ENCODE peak calls at places on chromosomes 13 and 19, in ten cellular contexts. R is PC-3, L is Karpas-422, K is GM23248, X is hepatocyte, W is GM23338, B is OCI-LY7, S is HCT116, P is PC-9, G is SK-N-SH. N is an unnamed sample.

GRCh38 chr19:6738726-6739389 is 622 bp upstream of the TRIP10 start:
- DNase-seq in R (no peak), L (peak; percentile 47), K (peak; percentile 69), X (peak; percentile 81), W (peak; percentile 67), B (peak; percentile 30), S (no peak), P (no peak), G (no peak), N (peak; percentile 46)

GRCh38 chr19:8518536-8518935 is 4.6 kb upstream of the ZNF414 start:
- DNase-seq in R (no peak), L (no peak), K (no peak), X (no peak), W (no peak), B (no peak), S (no peak), P (no peak), G (no peak), N (no peak)

GRCh38 chr19:17830567-17831418 is 9.5 kb upstream of the INSL3 start:
- DNase-seq in R (peak; percentile 94), L (peak; percentile 76), K (peak; percentile 73), X (peak; percentile 90), W (peak; percentile 95), B (peak; percentile 63), S (peak; percentile 91), P (peak; percentile 88), G (peak; percentile 99), N (no peak)

GRCh38 chr13:51832471-51833152 is 12.4 kb downstream of the TMEM272 start:
- DNase-seq in R (peak; percentile 17), L (peak; percentile 98), K (peak; percentile 58), X (no peak), W (peak; percentile 43), B (peak; percentile 83), S (no peak), P (no peak), G (peak; percentile 39), N (no peak)

GRCh38 chr13:107373551-107373950 is 805.6 kb upstream of the ARGLU1 start:
- DNase-seq in R (peak; percentile 75), L (peak; percentile 41), K (peak; percentile 92), X (peak; percentile 53), W (peak; percentile 69), B (no peak), S (no peak), P (peak; percentile 76), G (no peak), N (no peak)

GRCh38 chr19:17777840-17778620 is 16.9 kb upstream of the B3GNT3 start:
- DNase-seq in R (peak; percentile 94), L (peak; percentile 93), K (peak; percentile 69), X (peak; percentile 67), W (peak; percentile 97), B (peak; percentile 79), S (peak; percentile 90), P (peak; percentile 82), G (peak; percentile 82), N (no peak)

GRCh38 chr19:57002195-57002601 is 117.6 kb upstream of the USP29 start:
- DNase-seq in R (no peak), L (no peak), K (no peak), X (no peak), W (no peak), B (no peak), S (no peak), P (no peak), G (no peak), N (no peak)

GRCh38 chr19:42229263-42229854 is 9.2 kb downstream of the ZNF526 start:
- DNase-seq in R (no peak), L (no peak), K (no peak), X (no peak), W (no peak), B (no peak), S (no peak), P (no peak), G (no peak), N (no peak)

GRCh38 chr13:93951153-93951552 is 528.3 kb downstream of the DCT start:
- DNase-seq in R (peak; percentile 7), L (no peak), K (peak; percentile 46), X (no peak), W (peak; percentile 7), B (no peak), S (no peak), P (no peak), G (no peak), N (no peak)

GRCh38 chr13:51674276-51674675 is 90.0 kb downstream of the WDFY2 start:
- DNase-seq in R (peak; percentile 88), L (no peak), K (no peak), X (peak; percentile 49), W (peak; percentile 65), B (no peak), S (peak; percentile 12), P (peak; percentile 96), G (no peak), N (no peak)

GRCh38 chr13:26469602-26470001 is 87.9 kb upstream of the WASF3 start:
- DNase-seq in R (no peak), L (no peak), K (no peak), X (no peak), W (no peak), B (no peak), S (no peak), P (no peak), G (no peak), N (no peak)

GRCh38 chr13:70842062-70842644 is 733.9 kb upstream of the KLHL1 start:
- DNase-seq in R (peak; percentile 2), L (no peak), K (no peak), X (no peak), W (no peak), B (no peak), S (no peak), P (no peak), G (no peak), N (no peak)

GRCh38 chr13:43664700-43665191 is 122.0 kb downstream of the ENOX1 start:
- DNase-seq in R (peak; percentile 69), L (no peak), K (peak; percentile 75), X (peak; percentile 59), W (peak; percentile 21), B (no peak), S (no peak), P (peak; percentile 57), G (no peak), N (peak; percentile 30)

GRCh38 chr13:98688373-98688772 is 64.1 kb downstream of the SLC15A1 start:
- DNase-seq in R (no peak), L (no peak), K (no peak), X (no peak), W (peak; percentile 75), B (no peak), S (no peak), P (no peak), G (no peak), N (no peak)

DNA sequence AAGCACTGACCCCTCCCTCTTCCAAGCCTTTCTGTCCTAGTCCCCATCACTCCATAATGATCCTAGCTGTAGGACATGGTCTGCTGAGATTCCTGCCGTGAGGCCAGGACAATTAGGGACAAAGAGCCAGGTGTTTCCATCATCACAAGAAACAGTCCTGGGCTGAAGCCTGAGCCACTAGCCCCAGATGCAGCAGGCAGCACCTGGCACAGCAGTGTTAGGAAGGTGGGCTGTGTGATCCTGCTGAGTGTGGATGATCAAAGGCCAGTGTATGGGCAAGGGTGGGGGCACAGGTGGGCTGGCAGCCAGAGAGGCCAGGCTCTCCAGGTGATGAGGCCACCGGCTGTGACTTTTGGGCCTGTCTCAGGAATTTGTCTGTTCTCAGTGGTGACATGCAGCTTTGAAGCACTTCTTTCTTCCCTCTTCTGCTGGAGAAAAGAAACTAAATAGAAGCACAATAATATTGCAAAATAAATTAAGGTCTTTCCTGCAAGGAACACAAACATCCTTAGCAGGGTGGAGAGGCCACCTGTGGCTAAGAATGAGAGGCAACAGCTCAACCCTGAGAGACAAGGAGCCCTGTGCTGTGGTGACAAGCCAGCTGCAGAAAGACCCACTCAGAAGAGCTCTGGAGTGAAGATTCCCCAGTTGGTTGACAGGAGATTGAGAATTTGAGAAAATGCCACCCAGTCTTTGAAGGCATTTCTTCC is 127.6 kb downstream of the KATNAL1 start:
- DNase-seq in R (no peak), L (no peak), K (no peak), X (no peak), W (no peak), B (no peak), S (no peak), P (no peak), G (no peak), N (no peak)
- H3K9me2 ChIP-seq in R (no peaks in the 10 kb centered on the region), L (no peaks in the 10 kb centered on the region), K (no peaks in the 10 kb centered on the region), X (no peaks in the 10 kb centered on the region), W (no peaks in the 10 kb centered on the region), B (no peaks in the 10 kb centered on the region), S (no peaks in the 10 kb centered on the region), P (no peaks in the 10 kb centered on the region), G (no peaks in the 10 kb centered on the region), N (no peaks in the 10 kb centered on the region)

GRCh38 chr13:95641961-95642621 is 2.4 kb downstream of the DZIP1 start:
- DNase-seq in R (no peak), L (no peak), K (peak; percentile 77), X (peak; percentile 73), W (peak; percentile 87), B (no peak), S (no peak), P (no peak), G (peak; percentile 77), N (no peak)

GRCh38 chr13:95643814-95644598 is 500 bp downstream of the DZIP1 start:
- DNase-seq in R (no peak), L (no peak), K (peak; percentile 74), X (peak; percentile 32), W (peak; percentile 69), B (no peak), S (no peak), P (no peak), G (peak; percentile 80), N (no peak)

GRCh38 chr13:95643009-95643408 is 1.5 kb downstream of the DZIP1 start:
- DNase-seq in R (no peak), L (no peak), K (no peak), X (no peak), W (peak; percentile 17), B (no peak), S (no peak), P (no peak), G (peak; percentile 17), N (no peak)

GRCh38 chr13:95644611-95645052 is at the start of gene DZIP1:
- DNase-seq in R (peak; percentile 40), L (no peak), K (peak; percentile 95), X (peak; percentile 76), W (peak; percentile 97), B (no peak), S (no peak), P (no peak), G (peak; percentile 90), N (peak; percentile 38)

GRCh38 chr13:95643471-95643813 is 1.1 kb downstream of the DZIP1 start:
- DNase-seq in R (no peak), L (no peak), K (peak; percentile 58), X (peak; percentile 16), W (peak; percentile 43), B (no peak), S (no peak), P (no peak), G (peak; percentile 57), N (no peak)
- H3K4me3 ChIP-seq in R (no peak overlapping the region), L (no peak overlapping the region), K (peak overlapping the region; percentile 79), X (peak overlapping the region; percentile 88), W (peak overlapping the region; percentile 80), B (no peak overlapping the region), S (no peak overlapping the region), P (no peak overlapping the region), G (peak overlapping the region; percentile 79), N (no peak overlapping the region)

GRCh38 chr13:40375522-40376171 is 290.8 kb downstream of the FOXO1 start:
- DNase-seq in R (no peak), L (no peak), K (peak; percentile 12), X (no peak), W (no peak), B (no peak), S (no peak), P (no peak), G (peak; percentile 67), N (no peak)
- H3K9me2 ChIP-seq in R (no peaks in the 10 kb centered on the region), L (no peaks in the 10 kb centered on the region), K (no peaks in the 10 kb centered on the region), X (no peaks in the 10 kb centered on the region), W (no peaks in the 10 kb centered on the region), B (no peaks in the 10 kb centered on the region), S (no peaks in the 10 kb centered on the region), P (no peaks in the 10 kb centered on the region), G (no peaks in the 10 kb centered on the region), N (no peaks in the 10 kb centered on the region)

GRCh38 chr19:39314016-39314728 is 6.5 kb downstream of the LRFN1 start:
- DNase-seq in R (no peak), L (no peak), K (no peak), X (no peak), W (no peak), B (no peak), S (no peak), P (no peak), G (no peak), N (no peak)
- H3K4me3 ChIP-seq in R (no peak overlapping the region), L (no peak overlapping the region), K (no peak overlapping the region), X (no peak overlapping the region), W (no peak overlapping the region), B (no peak overlapping the region), S (no peak overlapping the region), P (no peak overlapping the region), G (no peak overlapping the region), N (no peak overlapping the region)

N was measured in MM.1S.